ENCODE peak calls at places on chromosomes 13 and 19, in eight cellular contexts. U is WERI-Rb-1, B is progenitor cell of endocrine pancreas, H is DND-41, V is ovary, T is AG10803, K is BJ, N is HFFc6. D is an unnamed sample.
A peak's percentile ranks its signal among the peaks of the same experiment; 100 is the strongest.

GRCh38 chr19:53333071-53333465 is 481 bp upstream of the ZNF845 start:
- DNase-seq in U (peak; percentile 44), B (peak; percentile 30), H (peak; percentile 63), V (peak; percentile 44), T (peak; percentile 44), K (no peak), N (no peak), D (no peak)

GRCh38 chr13:110589991-110590390 is 25.4 kb upstream of the NAXD start:
- DNase-seq in U (no peak), B (no peak), H (no peak), V (no peak), T (no peak), K (no peak), N (no peak), D (no peak)

GRCh38 chr13:112859817-112860190 is 109.2 kb upstream of the MCF2L start:
- DNase-seq in U (no peak), B (no peak), H (no peak), V (no peak), T (peak; percentile 6), K (no peak), N (no peak), D (no peak)

GRCh38 chr19:1646931-1647663 is 5.3 kb downstream of the TCF3 start:
- DNase-seq in U (peak; percentile 53), B (no peak), H (no peak), V (no peak), T (no peak), K (no peak), N (no peak), D (no peak)

GRCh38 chr19:2982983-2983350 is 5.6 kb downstream of the TLE6 start:
- DNase-seq in U (peak; percentile 63), B (no peak), H (no peak), V (peak; percentile 82), T (peak; percentile 98), K (peak; percentile 51), N (peak; percentile 47), D (no peak)

GRCh38 chr13:51270606-51271005 is 48.4 kb downstream of the FAM124A start:
- DNase-seq in U (no peak), B (no peak), H (no peak), V (no peak), T (no peak), K (no peak), N (no peak), D (no peak)

GRCh38 chr13:110446570-110446880 is 115.0 kb downstream of the RAB20 start:
- DNase-seq in U (no peak), B (no peak), H (no peak), V (no peak), T (no peak), K (no peak), N (no peak), D (no peak)

GRCh38 chr13:99693812-99694211 is 192.5 kb downstream of the TM9SF2 start:
- DNase-seq in U (no peak), B (no peak), H (no peak), V (no peak), T (no peak), K (no peak), N (no peak), D (no peak)

GRCh38 chr13:109668433-109669233 is 117.8 kb downstream of the IRS2 start:
- DNase-seq in U (no peak), B (no peak), H (no peak), V (no peak), T (no peak), K (no peak), N (no peak), D (no peak)

GRCh38 chr13:65454403-65454802 is 1775.7 kb downstream of the PCDH9 start:
- DNase-seq in U (no peak), B (no peak), H (no peak), V (no peak), T (no peak), K (no peak), N (no peak), D (no peak)

GRCh38 chr19:38142176-38143035 is 81.6 kb downstream of the DPF1 start:
- DNase-seq in U (peak; percentile 83), B (peak; percentile 38), H (peak; percentile 53), V (peak; percentile 58), T (peak; percentile 41), K (no peak), N (peak; percentile 31), D (no peak)

GRCh38 chr13:50948576-50948975 is 39.0 kb downstream of the RNASEH2B start:
- DNase-seq in U (no peak), B (no peak), H (no peak), V (no peak), T (peak; percentile 24), K (peak; percentile 34), N (no peak), D (no peak)

GRCh38 chr13:91024157-91024792 is 323.2 kb upstream of the MIR17HG start:
- DNase-seq in U (no peak), B (no peak), H (no peak), V (no peak), T (no peak), K (no peak), N (no peak), D (no peak)

GRCh38 chr13:107144432-107144831 is 576.5 kb upstream of the ARGLU1 start:
- DNase-seq in U (no peak), B (no peak), H (no peak), V (no peak), T (peak; percentile 4), K (no peak), N (no peak), D (no peak)

GRCh38 chr19:4369109-4369887 is 25.9 kb downstream of the MPND start:
- DNase-seq in U (no peak), B (no peak), H (peak; percentile 44), V (no peak), T (peak; percentile 31), K (no peak), N (no peak), D (no peak)

GRCh38 chr13:56317839-56318238 is 822.9 kb upstream of the PRR20A start:
- DNase-seq in U (no peak), B (no peak), H (no peak), V (no peak), T (no peak), K (no peak), N (no peak), D (no peak)

GRCh38 chr19:50190439-50190891 is 13.0 kb upstream of the MYH14 start:
- DNase-seq in U (no peak), B (no peak), H (no peak), V (no peak), T (no peak), K (no peak), N (no peak), D (no peak)

GRCh38 chr19:51333836-51334460 is 8.0 kb downstream of the VSIG10L start:
- DNase-seq in U (no peak), B (no peak), H (peak; percentile 32), V (no peak), T (no peak), K (no peak), N (no peak), D (no peak)

GRCh38 chr13:25727250-25727649 is 324.6 kb downstream of the SHISA2 start:
- DNase-seq in U (no peak), B (no peak), H (no peak), V (no peak), T (no peak), K (no peak), N (no peak), D (no peak)

GRCh38 chr13:25731037-25731436 is 320.8 kb downstream of the SHISA2 start:
- DNase-seq in U (no peak), B (no peak), H (no peak), V (no peak), T (no peak), K (no peak), N (no peak), D (no peak)

GRCh38 chr13:25729201-25729600 is 322.6 kb downstream of the SHISA2 start:
- DNase-seq in U (no peak), B (no peak), H (no peak), V (no peak), T (no peak), K (no peak), N (no peak), D (no peak)

GRCh38 chr13:25725104-25725503 is 326.7 kb downstream of the SHISA2 start:
- DNase-seq in U (no peak), B (no peak), H (no peak), V (no peak), T (no peak), K (no peak), N (no peak), D (no peak)

DNA sequence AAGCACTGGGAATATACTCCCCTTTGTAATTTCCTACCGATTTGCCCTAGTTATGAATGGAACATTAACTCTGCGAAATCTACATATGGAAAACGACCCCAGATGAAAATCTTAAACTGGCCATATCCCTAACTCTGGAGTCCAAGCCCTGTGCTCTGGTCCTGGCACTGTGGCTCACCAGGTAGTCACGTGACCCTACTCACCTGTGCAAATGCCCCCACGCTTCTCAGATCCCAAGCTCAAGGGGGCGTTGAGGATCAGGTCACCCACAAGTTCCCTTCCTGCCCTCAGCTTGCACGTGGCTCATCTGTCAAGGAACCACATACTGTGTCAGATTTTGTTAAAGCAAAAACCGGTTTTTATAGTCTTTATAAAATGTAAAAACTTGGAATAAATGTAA is 324.0 kb downstream of the SHISA2 start:
- DNase-seq in U (no peak), B (no peak), H (no peak), V (no peak), T (no peak), K (no peak), N (no peak), D (no peak)
- TF ChIP-seq CTCF in U (no peak), B (no peak), H (no peak), V (no peak), T (no peak), K (no peak), N (no peak), D (no peak)

GRCh38 chr13:84870190-84870589 is 929.0 kb downstream of the SLITRK6 start:
- DNase-seq in U (no peak), B (no peak), H (no peak), V (no peak), T (no peak), K (no peak), N (peak; percentile 4), D (no peak)
- TF ChIP-seq CTCF in U (no peak), B (peak; percentile 24), H (peak; percentile 43), V (no peak), T (no peak), K (peak; percentile 14), N (peak; percentile 63), D (no peak)

GRCh38 chr13:29522044-29522685 is 73.3 kb downstream of the SLC7A1 start:
- DNase-seq in U (no peak), B (no peak), H (no peak), V (no peak), T (peak; percentile 99), K (peak; percentile 86), N (peak; percentile 93), D (no peak)
- TF ChIP-seq CTCF in U (no peak), B (no peak), H (no peak), V (no peak), T (peak; percentile 20), K (peak; percentile 7), N (peak; percentile 13), D (no peak)

GRCh38 chr19:58213075-58213369 is 15.7 kb upstream of the ZNF544 start:
- DNase-seq in U (no peak), B (no peak), H (no peak), V (no peak), T (no peak), K (no peak), N (no peak), D (no peak)

GRCh38 chr19:58217069-58217481 is 11.6 kb upstream of the ZNF544 start:
- DNase-seq in U (no peak), B (no peak), H (no peak), V (no peak), T (no peak), K (no peak), N (no peak), D (no peak)

GRCh38 chr19:58217607-58218391 is 10.9 kb upstream of the ZNF544 start:
- DNase-seq in U (no peak), B (no peak), H (no peak), V (no peak), T (no peak), K (no peak), N (no peak), D (no peak)

GRCh38 chr19:58218899-58219298 is 9.8 kb upstream of the ZNF544 start:
- DNase-seq in U (peak; percentile 40), B (no peak), H (peak; percentile 44), V (no peak), T (no peak), K (no peak), N (no peak), D (no peak)
- TF ChIP-seq CTCF in U (peak; percentile 37), B (no peak), H (peak; percentile 58), V (no peak), T (no peak), K (peak; percentile 16), N (peak; percentile 70), D (no peak)

D was measured in mesothelial cell of epicardium.